ENCODE peak calls at places on chromosomes 5 and 9, in five cellular contexts. One of them, this sample, is unnamed.
A peak's percentile ranks its signal among the peaks of the same experiment; 100 is the strongest.

GRCh38 chr9:131525643-131526565 is 5.2 kb downstream of the UCK1 start:
- DNase-seq in neural progenitor cell: no peak
- DNase-seq in colonic mucosa: no peak
- DNase-seq in NT2/D1: no peak
- DNase-seq in neuronal stem cell: no peak
- DNase-seq in this sample: no peak

GRCh38 chr9:81492710-81493447 is 196.5 kb downstream of the TLE1 start:
- DNase-seq in neural progenitor cell: no peak
- DNase-seq in neuronal stem cell: no peak
- DNase-seq in colonic mucosa: no peak
- DNase-seq in NT2/D1: no peak
- DNase-seq in this sample: no peak

GRCh38 chr9:136093995-136094881 is 851 bp downstream of the NACC2 start:
- DNase-seq in neural progenitor cell: peak; percentile 60
- DNase-seq in neuronal stem cell: peak; percentile 29
- DNase-seq in NT2/D1: no peak
- DNase-seq in colonic mucosa: peak; percentile 76
- DNase-seq in this sample: peak; percentile 92

GRCh38 chr5:65326912-65327311 is 154.8 kb downstream of the ADAMTS6 start:
- DNase-seq in neural progenitor cell: peak; percentile 16
- DNase-seq in neuronal stem cell: no peak
- DNase-seq in NT2/D1: no peak
- DNase-seq in colonic mucosa: no peak
- DNase-seq in this sample: no peak

GRCh38 chr5:95957804-95958203 is 3.8 kb downstream of the ELL2 start:
- DNase-seq in NT2/D1: no peak
- DNase-seq in neural progenitor cell: no peak
- DNase-seq in neuronal stem cell: no peak
- DNase-seq in colonic mucosa: no peak
- DNase-seq in this sample: no peak

GRCh38 chr9:87672586-87672985 is 53.3 kb upstream of the CTSL start:
- DNase-seq in neural progenitor cell: no peak
- DNase-seq in neuronal stem cell: no peak
- DNase-seq in colonic mucosa: no peak
- DNase-seq in NT2/D1: no peak
- DNase-seq in this sample: no peak

GRCh38 chr5:87899109-87900100 is 369.2 kb downstream of the TMEM161B start:
- DNase-seq in colonic mucosa: peak; percentile 17
- DNase-seq in NT2/D1: no peak
- DNase-seq in neural progenitor cell: peak; percentile 88
- DNase-seq in neuronal stem cell: peak; percentile 90
- DNase-seq in this sample: no peak

GRCh38 chr9:88421348-88421747 is 33.1 kb downstream of the SPIN1 start:
- DNase-seq in neural progenitor cell: peak; percentile 63
- DNase-seq in NT2/D1: no peak
- DNase-seq in neuronal stem cell: no peak
- DNase-seq in colonic mucosa: no peak
- DNase-seq in this sample: no peak

GRCh38 chr5:120413706-120414105 is 50.4 kb upstream of the PRR16 start:
- DNase-seq in neural progenitor cell: no peak
- DNase-seq in neuronal stem cell: no peak
- DNase-seq in colonic mucosa: no peak
- DNase-seq in NT2/D1: no peak
- DNase-seq in this sample: no peak

GRCh38 chr5:111134080-111134479 is 41.9 kb downstream of the WDR36 start:
- DNase-seq in neural progenitor cell: no peak
- DNase-seq in colonic mucosa: no peak
- DNase-seq in NT2/D1: no peak
- DNase-seq in neuronal stem cell: no peak
- DNase-seq in this sample: no peak

GRCh38 chr9:32940740-32941139 is 60.7 kb downstream of the APTX start:
- DNase-seq in neural progenitor cell: no peak
- DNase-seq in neuronal stem cell: no peak
- DNase-seq in colonic mucosa: no peak
- DNase-seq in NT2/D1: no peak
- DNase-seq in this sample: no peak

GRCh38 chr9:136591191-136591752 is 45.4 kb upstream of the NOTCH1 start:
- DNase-seq in neural progenitor cell: no peak
- DNase-seq in colonic mucosa: no peak
- DNase-seq in NT2/D1: no peak
- DNase-seq in neuronal stem cell: no peak
- DNase-seq in this sample: peak; percentile 76

GRCh38 chr5:15694694-15695093 is 194.7 kb downstream of the FBXL7 start:
- DNase-seq in neuronal stem cell: no peak
- DNase-seq in NT2/D1: no peak
- DNase-seq in colonic mucosa: no peak
- DNase-seq in neural progenitor cell: no peak
- DNase-seq in this sample: no peak

GRCh38 chr5:137563646-137564474 is 64.7 kb upstream of the SPOCK1 start:
- DNase-seq in neural progenitor cell: no peak
- DNase-seq in neuronal stem cell: no peak
- DNase-seq in colonic mucosa: no peak
- DNase-seq in NT2/D1: no peak
- DNase-seq in this sample: no peak

GRCh38 chr5:169195601-169196000 is 105.3 kb downstream of the SLIT3 start:
- DNase-seq in neuronal stem cell: no peak
- DNase-seq in neural progenitor cell: no peak
- DNase-seq in NT2/D1: no peak
- DNase-seq in colonic mucosa: no peak
- DNase-seq in this sample: no peak

GRCh38 chr5:95384485-95385213 is 6.5 kb upstream of the FAM81B start:
- DNase-seq in colonic mucosa: no peak
- DNase-seq in neural progenitor cell: no peak
- DNase-seq in NT2/D1: no peak
- DNase-seq in neuronal stem cell: no peak
- DNase-seq in this sample: no peak

GRCh38 chr5:41896230-41896629 is 7.9 kb upstream of the RIMOC1 start:
- DNase-seq in neuronal stem cell: no peak
- DNase-seq in colonic mucosa: no peak
- DNase-seq in NT2/D1: no peak
- DNase-seq in neural progenitor cell: no peak
- DNase-seq in this sample: no peak

GRCh38 chr5:94031631-94032030 is 290.2 kb upstream of the POU5F2 start:
- DNase-seq in NT2/D1: no peak
- DNase-seq in colonic mucosa: no peak
- DNase-seq in neural progenitor cell: no peak
- DNase-seq in neuronal stem cell: no peak
- DNase-seq in this sample: no peak

GRCh38 chr9:113349434-113350337 is at the start of gene BSPRY:
- DNase-seq in neuronal stem cell: no peak
- DNase-seq in colonic mucosa: peak; percentile 63
- DNase-seq in NT2/D1: no peak
- DNase-seq in neural progenitor cell: peak; percentile 66
- DNase-seq in this sample: no peak
- H3K9ac ChIP-seq in neuronal stem cell: no peak within 1 kb of the TSS
- H3K9ac ChIP-seq in colonic mucosa: peak within 1 kb of the TSS; percentile 70
- H3K9ac ChIP-seq in NT2/D1: peak within 1 kb of the TSS; percentile 51
- H3K9ac ChIP-seq in neural progenitor cell: no peak within 1 kb of the TSS
- H3K9ac ChIP-seq in this sample: peak within 1 kb of the TSS; percentile 37

DNA sequence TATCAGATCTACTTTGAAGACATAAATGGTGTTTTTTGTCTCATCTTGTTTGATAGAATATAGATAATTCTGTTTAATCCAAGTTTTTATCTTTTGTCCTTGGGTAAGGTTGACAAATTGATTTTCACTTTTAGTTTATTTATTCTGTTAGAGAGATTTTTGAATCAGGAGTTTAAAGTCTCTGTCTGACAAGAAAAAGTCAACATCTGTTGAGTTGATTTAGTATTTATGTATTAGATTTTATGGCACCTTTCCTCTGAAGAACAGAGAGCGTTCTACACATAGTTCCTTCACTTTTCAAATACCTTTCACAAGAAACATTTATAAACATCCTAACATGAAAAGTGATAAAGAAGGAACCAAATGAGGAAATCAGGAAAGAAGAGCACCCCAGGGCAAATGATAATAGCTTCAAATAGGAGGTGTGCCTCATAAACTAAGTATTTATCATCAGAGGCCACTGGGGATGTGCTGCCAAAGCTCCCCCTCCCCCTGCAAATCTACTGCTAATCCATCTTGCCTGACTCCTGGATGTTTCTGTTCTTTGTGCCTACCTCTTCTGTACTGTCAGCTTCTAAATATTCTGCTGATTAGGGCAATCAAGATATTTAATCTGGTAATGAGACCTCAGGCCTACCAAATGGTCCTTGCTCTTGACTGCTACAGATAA is 457.7 kb upstream of the CHD1 start:
- DNase-seq in neural progenitor cell: no peak
- DNase-seq in NT2/D1: no peak
- DNase-seq in colonic mucosa: no peak
- DNase-seq in neuronal stem cell: no peak
- DNase-seq in this sample: no peak
- H3K9ac ChIP-seq in neural progenitor cell: no peak overlapping the region
- H3K9ac ChIP-seq in NT2/D1: no peak overlapping the region
- H3K9ac ChIP-seq in colonic mucosa: no peak overlapping the region
- H3K9ac ChIP-seq in neuronal stem cell: no peak overlapping the region
- H3K9ac ChIP-seq in this sample: no peak overlapping the region

GRCh38 chr5:59785701-59786100 is 107.8 kb downstream of the PDE4D start:
- DNase-seq in neuronal stem cell: no peak
- DNase-seq in NT2/D1: no peak
- DNase-seq in neural progenitor cell: no peak
- DNase-seq in colonic mucosa: no peak
- DNase-seq in this sample: no peak
- H3K9ac ChIP-seq in neuronal stem cell: no peak overlapping the region
- H3K9ac ChIP-seq in NT2/D1: no peak overlapping the region
- H3K9ac ChIP-seq in neural progenitor cell: no peak overlapping the region
- H3K9ac ChIP-seq in colonic mucosa: no peak overlapping the region
- H3K9ac ChIP-seq in this sample: no peak overlapping the region

GRCh38 chr9:124242331-124243194 is 15.2 kb upstream of the NEK6 start:
- DNase-seq in neuronal stem cell: peak; percentile 63
- DNase-seq in NT2/D1: no peak
- DNase-seq in neural progenitor cell: peak; percentile 85
- DNase-seq in colonic mucosa: peak; percentile 71
- DNase-seq in this sample: no peak
- H3K9ac ChIP-seq in neuronal stem cell: peak overlapping the region; percentile 18
- H3K9ac ChIP-seq in NT2/D1: peak overlapping the region; percentile 61
- H3K9ac ChIP-seq in neural progenitor cell: no peak overlapping the region
- H3K9ac ChIP-seq in colonic mucosa: no peak overlapping the region
- H3K9ac ChIP-seq in this sample: no peak overlapping the region

DNA sequence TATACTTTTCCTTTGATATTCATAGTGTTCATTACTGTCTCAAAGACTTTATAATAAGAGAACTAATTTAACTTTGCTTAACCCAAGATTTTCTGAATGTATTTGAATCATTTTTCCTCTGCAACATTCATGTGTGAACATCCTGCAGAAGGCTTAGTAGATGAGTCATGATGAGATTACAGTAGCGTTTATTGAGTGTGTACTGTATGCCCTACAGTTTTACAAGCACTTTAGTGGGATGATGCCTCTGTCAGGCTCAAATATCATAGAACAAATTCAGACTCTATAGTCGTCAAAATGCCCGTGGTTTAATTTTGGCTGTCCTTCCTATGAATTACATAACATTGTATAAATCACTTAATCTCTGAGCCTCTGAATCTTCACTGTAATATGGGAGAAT is 41.2 kb downstream of the FYB1 start:
- DNase-seq in neuronal stem cell: no peak
- DNase-seq in colonic mucosa: no peak
- DNase-seq in neural progenitor cell: no peak
- DNase-seq in NT2/D1: no peak
- DNase-seq in this sample: no peak
- H3K9ac ChIP-seq in neuronal stem cell: no peak overlapping the region
- H3K9ac ChIP-seq in colonic mucosa: no peak overlapping the region
- H3K9ac ChIP-seq in neural progenitor cell: no peak overlapping the region
- H3K9ac ChIP-seq in NT2/D1: no peak overlapping the region
- H3K9ac ChIP-seq in this sample: no peak overlapping the region

GRCh38 chr9:37200572-37201005 is 80.2 kb downstream of the ZCCHC7 start:
- DNase-seq in NT2/D1: no peak
- DNase-seq in neural progenitor cell: no peak
- DNase-seq in neuronal stem cell: no peak
- DNase-seq in colonic mucosa: no peak
- DNase-seq in this sample: no peak

GRCh38 chr9:37201581-37201980 is 81.2 kb downstream of the ZCCHC7 start:
- DNase-seq in neural progenitor cell: peak; percentile 27
- DNase-seq in neuronal stem cell: no peak
- DNase-seq in NT2/D1: peak; percentile 11
- DNase-seq in colonic mucosa: no peak
- DNase-seq in this sample: no peak

GRCh38 chr9:37198034-37198718 is 77.8 kb downstream of the ZCCHC7 start:
- DNase-seq in neural progenitor cell: no peak
- DNase-seq in NT2/D1: no peak
- DNase-seq in colonic mucosa: no peak
- DNase-seq in neuronal stem cell: no peak
- DNase-seq in this sample: no peak

GRCh38 chr9:37197158-37198033 is 77.0 kb downstream of the ZCCHC7 start:
- DNase-seq in neuronal stem cell: no peak
- DNase-seq in neural progenitor cell: peak; percentile 76
- DNase-seq in colonic mucosa: no peak
- DNase-seq in NT2/D1: peak; percentile 25
- DNase-seq in this sample: no peak

GRCh38 chr9:37198831-37199230 is 78.5 kb downstream of the ZCCHC7 start:
- DNase-seq in colonic mucosa: no peak
- DNase-seq in NT2/D1: no peak
- DNase-seq in neural progenitor cell: no peak
- DNase-seq in neuronal stem cell: no peak
- DNase-seq in this sample: no peak
- H3K9ac ChIP-seq in colonic mucosa: no peak overlapping the region
- H3K9ac ChIP-seq in NT2/D1: no peak overlapping the region
- H3K9ac ChIP-seq in neural progenitor cell: no peak overlapping the region
- H3K9ac ChIP-seq in neuronal stem cell: no peak overlapping the region
- H3K9ac ChIP-seq in this sample: no peak overlapping the region

GRCh38 chr5:40383719-40384651 is 295.7 kb upstream of the PTGER4 start:
- DNase-seq in colonic mucosa: no peak
- DNase-seq in neuronal stem cell: no peak
- DNase-seq in neural progenitor cell: no peak
- DNase-seq in NT2/D1: no peak
- DNase-seq in this sample: no peak

GRCh38 chr5:40384782-40385390 is 294.8 kb upstream of the PTGER4 start:
- DNase-seq in neural progenitor cell: no peak
- DNase-seq in colonic mucosa: no peak
- DNase-seq in NT2/D1: no peak
- DNase-seq in neuronal stem cell: no peak
- DNase-seq in this sample: no peak

GRCh38 chr5:40386293-40386692 is 293.4 kb upstream of the PTGER4 start:
- DNase-seq in colonic mucosa: no peak
- DNase-seq in neural progenitor cell: no peak
- DNase-seq in neuronal stem cell: no peak
- DNase-seq in NT2/D1: no peak
- DNase-seq in this sample: no peak

GRCh38 chr5:40381676-40382363 is 297.9 kb upstream of the PTGER4 start:
- DNase-seq in colonic mucosa: no peak
- DNase-seq in NT2/D1: no peak
- DNase-seq in neuronal stem cell: no peak
- DNase-seq in neural progenitor cell: no peak
- DNase-seq in this sample: no peak

DNA sequence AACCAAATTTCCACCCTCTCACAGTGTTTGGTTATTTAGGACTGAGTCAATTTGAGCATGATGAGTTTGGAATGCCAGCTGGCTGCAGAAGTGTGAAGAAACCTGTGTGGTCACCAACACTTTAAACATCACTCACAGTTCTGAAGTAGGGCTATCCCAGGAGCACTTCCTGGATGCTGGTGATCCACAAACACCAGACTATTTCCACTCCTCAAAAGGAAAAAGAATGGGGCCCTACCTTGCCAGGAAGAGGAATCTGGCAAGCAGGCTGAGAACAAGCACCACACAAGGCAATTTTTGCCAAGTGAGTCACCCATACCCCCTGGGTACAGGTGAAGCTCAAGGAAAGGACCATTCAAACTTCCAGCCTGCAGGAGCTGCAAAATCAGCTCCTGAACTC is 294.2 kb upstream of the PTGER4 start:
- DNase-seq in colonic mucosa: no peak
- DNase-seq in NT2/D1: no peak
- DNase-seq in neuronal stem cell: no peak
- DNase-seq in neural progenitor cell: no peak
- DNase-seq in this sample: no peak
- H3K9ac ChIP-seq in colonic mucosa: no peak overlapping the region
- H3K9ac ChIP-seq in NT2/D1: no peak overlapping the region
- H3K9ac ChIP-seq in neuronal stem cell: no peak overlapping the region
- H3K9ac ChIP-seq in neural progenitor cell: no peak overlapping the region
- H3K9ac ChIP-seq in this sample: no peak overlapping the region

GRCh38 chr5:73445708-73446630 is 2.6 kb downstream of the FOXD1 start:
- DNase-seq in neural progenitor cell: no peak
- DNase-seq in NT2/D1: no peak
- DNase-seq in neuronal stem cell: no peak
- DNase-seq in colonic mucosa: no peak
- DNase-seq in this sample: no peak
- H3K9ac ChIP-seq in neural progenitor cell: no peak overlapping the region
- H3K9ac ChIP-seq in NT2/D1: no peak overlapping the region
- H3K9ac ChIP-seq in neuronal stem cell: no peak overlapping the region
- H3K9ac ChIP-seq in colonic mucosa: no peak overlapping the region
- H3K9ac ChIP-seq in this sample: no peak overlapping the region

This sample was measured in kidney.